ENCODE peak calls at places on chromosome 20, in eight cellular contexts. M is NCI-H446, N is iris pigment epithelial cell, T is NCI-H2081, Y is tibial artery, Q is T-helper 17 cell, L is H7, P is AG09319. S is an unnamed sample.

GRCh38 chr20:20699144-20699543 is 13.3 kb downstream of the RALGAPA2 start:
- DNase-seq in N (no peak), Q (no peak), M (no peak), P (no peak), Y (no peak), L (no peak), T (peak; percentile 31), S (no peak)

GRCh38 chr20:35490736-35491181 is 35.4 kb downstream of the CEP250 start:
- DNase-seq in N (no peak), M (no peak), Y (no peak), Q (peak; percentile 27), T (no peak), P (no peak), L (no peak), S (no peak)

GRCh38 chr20:51327251-51327841 is 215.2 kb downstream of the NFATC2 start:
- DNase-seq in Q (no peak), L (no peak), T (no peak), M (no peak), Y (peak; percentile 75), P (peak; percentile 28), N (peak; percentile 92), S (no peak)

GRCh38 chr20:54397292-54398155 is 77.9 kb upstream of the DOK5 start:
- DNase-seq in M (peak; percentile 13), N (no peak), T (no peak), Q (no peak), P (no peak), Y (no peak), L (peak; percentile 4), S (no peak)

GRCh38 chr20:32537657-32538525 is 47.2 kb downstream of the NOL4L start:
- DNase-seq in M (no peak), N (no peak), Y (no peak), P (no peak), L (peak; percentile 90), T (no peak), Q (no peak), S (no peak)

GRCh38 chr20:47489448-47489872 is 12.2 kb upstream of the NCOA3 start:
- DNase-seq in P (no peak), T (no peak), N (no peak), Q (no peak), L (no peak), Y (peak; percentile 66), M (no peak), S (no peak)

GRCh38 chr20:31661625-31662371 is 24.1 kb downstream of the COX4I2 start:
- DNase-seq in T (peak; percentile 71), Q (peak; percentile 78), N (peak; percentile 67), Y (peak; percentile 88), L (peak; percentile 99), M (peak; percentile 68), P (peak; percentile 38), S (no peak)

GRCh38 chr20:50655325-50655880 is 35.9 kb downstream of the RIPOR3 start:
- DNase-seq in N (peak; percentile 83), L (no peak), M (peak; percentile 47), P (peak; percentile 90), Q (no peak), T (no peak), Y (peak; percentile 79), S (peak; percentile 64)

GRCh38 chr20:63941282-63942060 is 14.7 kb downstream of the UCKL1 start:
- DNase-seq in Y (peak; percentile 77), L (peak; percentile 97), M (no peak), P (no peak), Q (peak; percentile 56), T (peak; percentile 18), N (no peak), S (no peak)

GRCh38 chr20:63359937-63360849 is 956 bp downstream of the CHRNA4 start:
- DNase-seq in L (peak; percentile 89), M (no peak), P (no peak), Y (no peak), T (no peak), N (no peak), Q (no peak), S (no peak)

GRCh38 chr20:14583413-14583812 is 246.0 kb upstream of the FLRT3 start:
- DNase-seq in T (peak; percentile 35), L (no peak), Q (no peak), M (no peak), Y (no peak), N (no peak), P (no peak), S (no peak)

GRCh38 chr20:20710847-20711315 is 1.6 kb downstream of the RALGAPA2 start:
- DNase-seq in M (no peak), Y (no peak), P (no peak), N (no peak), L (no peak), T (peak; percentile 60), Q (no peak), S (no peak)

GRCh38 chr20:10228330-10228729 is 9.7 kb downstream of the SNAP25 start:
- DNase-seq in L (no peak), Y (no peak), M (no peak), T (no peak), N (no peak), Q (no peak), P (no peak), S (no peak)

GRCh38 chr20:49748525-49748838 is 34.8 kb upstream of the B4GALT5 start:
- DNase-seq in Y (no peak), P (no peak), T (no peak), Q (no peak), M (no peak), N (no peak), L (no peak), S (no peak)

GRCh38 chr20:63854069-63854765 is 7.1 kb upstream of the ABHD16B start:
- DNase-seq in Q (no peak), L (peak; percentile 89), P (no peak), Y (no peak), N (no peak), T (no peak), M (no peak), S (no peak)

GRCh38 chr20:49775229-49775693 is 37.4 kb upstream of the SLC9A8 start:
- DNase-seq in P (no peak), T (no peak), Y (peak; percentile 68), M (peak; percentile 68), L (no peak), N (peak; percentile 84), Q (no peak), S (peak; percentile 48)

S was measured in HFF-Myc.